ENCODE peak calls at places on chromosome 17, in five cellular contexts. N, G, Z, M and W are unnamed samples. For H3K4me1, the result is how much of the 10 kb centered on the place peaks cover.

GRCh38 chr17:66963521-66964082 is 905 bp upstream of the CACNG4 start:
- DNase-seq in G (peak), M (peak), N (no peak), Z (no peak), W (no peak)

GRCh38 chr17:35373984-35374765 is 754 bp upstream of the SLFN11 start:
- DNase-seq in M (peak), Z (no peak), N (peak), G (peak), W (peak)

GRCh38 chr17:31695456-31696090 is 163.5 kb downstream of the COPRS start:
- DNase-seq in G (no peak), Z (no peak), N (no peak), M (no peak), W (no peak)

GRCh38 chr17:77736207-77736600 is 222.3 kb upstream of the TNRC6C start:
- DNase-seq in Z (no peak), N (no peak), G (peak), M (no peak), W (no peak)

GRCh38 chr17:3576970-3577369 is 19.4 kb upstream of the TRPV3 start:
- DNase-seq in Z (no peak), G (no peak), M (no peak), N (no peak), W (no peak)

GRCh38 chr17:48024149-48025039 is 13.2 kb downstream of the COPZ2 start:
- DNase-seq in Z (peak), N (peak), M (no peak), G (peak), W (peak)

GRCh38 chr17:75872434-75873351 is 5.7 kb downstream of the TRIM47 start:
- DNase-seq in Z (no peak), M (peak), G (peak), N (peak), W (peak)

GRCh38 chr17:56167491-56167890 is 14.2 kb downstream of the ANKFN1 start:
- DNase-seq in M (no peak), N (no peak), G (peak), Z (no peak), W (no peak)

GRCh38 chr17:15332338-15332737 is 9.1 kb downstream of the TEKT3 start:
- DNase-seq in Z (no peak), M (no peak), N (no peak), G (peak), W (no peak)

GRCh38 chr17:2084129-2084765 is 29.3 kb downstream of the HIC1 start:
- DNase-seq in M (peak), Z (no peak), G (no peak), N (peak), W (no peak)

GRCh38 chr17:46832945-46833839 is 14.7 kb upstream of the WNT3 start:
- DNase-seq in Z (no peak), G (no peak), M (no peak), N (peak), W (no peak)

GRCh38 chr17:28426081-28426519 is 20.1 kb upstream of the SLC46A1 start:
- DNase-seq in N (no peak), G (peak), M (peak), Z (no peak), W (peak)

GRCh38 chr17:73342057-73342522 is 30.3 kb upstream of the CDC42EP4 start:
- DNase-seq in G (peak), N (no peak), M (peak), Z (no peak), W (peak)

GRCh38 chr17:13346996-13347762 is 254.6 kb downstream of the HS3ST3A1 start:
- DNase-seq in N (no peak), Z (peak), G (no peak), M (no peak), W (no peak)

GRCh38 chr17:6161456-6161855 is 91.3 kb downstream of the WSCD1 start:
- DNase-seq in Z (no peak), N (no peak), M (no peak), G (no peak), W (no peak)

GRCh38 chr17:80414803-80415625 is at the start of gene ENDOV:
- DNase-seq in N (peak), Z (peak), G (peak), M (peak), W (peak)

GRCh38 chr17:72474740-72475477 is 354.1 kb downstream of the SOX9 start:
- DNase-seq in N (peak), M (peak), Z (no peak), G (peak), W (peak)

GRCh38 chr17:65918921-65919546 is 272.9 kb downstream of the CEP112 start:
- DNase-seq in M (no peak), Z (no peak), N (no peak), G (peak), W (no peak)

GRCh38 chr17:43018008-43018853 is 4.0 kb downstream of the VAT1 start:
- DNase-seq in M (peak), N (no peak), Z (no peak), G (peak), W (no peak)
- H3K4me1 ChIP-seq in M (under half), N (half or more), Z (under half), G (under half), W (half or more)

DNA sequence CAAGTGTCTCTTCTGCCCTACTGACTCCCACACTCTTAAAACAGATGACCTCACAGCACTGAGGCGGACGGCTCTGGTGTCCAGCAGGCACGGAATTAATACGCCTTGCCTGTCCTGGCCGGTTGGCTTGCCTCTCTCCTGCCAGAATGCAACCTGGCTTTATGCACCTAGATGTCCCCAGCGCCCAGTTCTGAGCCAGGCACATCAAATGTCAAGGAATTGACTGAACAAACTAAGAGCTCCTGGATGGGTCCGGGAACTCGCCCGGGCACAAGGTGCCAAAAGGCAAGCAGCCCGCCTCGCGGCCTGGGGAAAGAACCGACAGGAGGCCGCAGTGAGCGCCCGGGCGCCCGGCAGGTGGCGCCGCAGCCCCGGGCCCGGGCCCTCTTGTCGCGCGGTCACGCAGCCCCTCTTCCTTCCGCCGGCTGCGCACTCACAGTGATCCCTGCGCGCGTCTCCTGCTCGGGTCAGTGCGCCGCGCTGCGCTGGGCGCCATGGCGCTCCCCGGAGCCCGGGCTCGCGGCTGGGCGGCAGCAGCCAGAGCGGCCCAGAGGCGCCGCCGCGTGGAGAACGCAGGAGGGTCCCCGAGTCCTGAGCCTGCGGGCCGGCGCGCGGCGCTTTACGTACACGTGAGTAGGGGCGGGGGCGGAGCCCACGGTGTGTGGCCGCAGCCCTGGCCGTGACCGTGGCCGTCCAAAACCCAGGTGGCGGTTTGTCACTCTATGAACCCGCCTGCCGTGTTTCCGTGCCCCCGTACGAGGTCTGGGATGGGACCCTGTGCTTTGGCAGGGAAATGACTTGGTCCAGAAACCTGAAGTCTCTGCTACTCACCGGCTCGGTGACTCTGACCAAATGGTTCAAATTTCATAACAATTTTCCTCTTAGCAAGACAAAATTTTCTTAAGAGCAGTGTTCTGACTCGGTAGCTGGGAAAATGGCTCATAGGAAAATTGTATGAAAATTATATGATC is at the start of gene RSAD1:
- DNase-seq in M (peak), G (peak), Z (peak), N (peak), W (peak)
- TF ChIP-seq POLR2AphosphoS5 in M (peak), G (peak), Z (peak), N (peak), W (peak)

DNA sequence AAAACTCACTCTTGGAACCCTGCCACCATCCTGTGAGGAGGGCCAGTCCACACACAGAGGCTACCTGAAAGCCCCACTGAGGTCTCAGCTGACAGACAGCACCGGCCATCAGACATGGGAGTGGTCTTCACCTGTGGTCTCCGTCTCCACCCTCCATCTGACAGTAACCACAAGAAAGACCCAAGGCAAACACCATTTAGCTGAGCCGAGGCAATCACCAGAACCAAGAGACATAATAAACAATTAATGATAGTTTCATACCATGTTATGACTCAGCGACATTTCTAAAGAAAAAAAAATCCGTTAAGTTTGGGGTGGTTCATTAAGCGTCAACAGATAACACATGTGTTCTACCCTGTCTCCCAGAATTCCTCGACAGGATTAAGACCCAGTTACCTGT is 6.1 kb upstream of the EVPLL start:
- DNase-seq in G (no peak), N (no peak), M (no peak), Z (no peak), W (no peak)
- H3K4me1 ChIP-seq in G (under half), N (under half), M (under half), Z (under half), W (under half)

GRCh38 chr17:50114849-50115357 is 15.1 kb downstream of the SAMD14 start:
- DNase-seq in N (no peak), M (peak), G (peak), Z (peak), W (peak)
- TF ChIP-seq POLR2AphosphoS5 in N (no peak), M (no peak), G (no peak), Z (no peak), W (no peak)

GRCh38 chr17:57522436-57523005 is 222.6 kb downstream of the CCDC182 start:
- DNase-seq in M (no peak), Z (no peak), N (no peak), G (no peak), W (no peak)
- H3K4me1 ChIP-seq in M (under half), Z (half or more), N (under half), G (under half), W (under half)

GRCh38 chr17:40952675-40953074 is 14.1 kb downstream of the KRT39 start:
- DNase-seq in G (no peak), M (no peak), N (no peak), Z (no peak), W (no peak)
- TF ChIP-seq POLR2AphosphoS5 in G (no peak), M (no peak), N (no peak), Z (peak), W (no peak)

DNA sequence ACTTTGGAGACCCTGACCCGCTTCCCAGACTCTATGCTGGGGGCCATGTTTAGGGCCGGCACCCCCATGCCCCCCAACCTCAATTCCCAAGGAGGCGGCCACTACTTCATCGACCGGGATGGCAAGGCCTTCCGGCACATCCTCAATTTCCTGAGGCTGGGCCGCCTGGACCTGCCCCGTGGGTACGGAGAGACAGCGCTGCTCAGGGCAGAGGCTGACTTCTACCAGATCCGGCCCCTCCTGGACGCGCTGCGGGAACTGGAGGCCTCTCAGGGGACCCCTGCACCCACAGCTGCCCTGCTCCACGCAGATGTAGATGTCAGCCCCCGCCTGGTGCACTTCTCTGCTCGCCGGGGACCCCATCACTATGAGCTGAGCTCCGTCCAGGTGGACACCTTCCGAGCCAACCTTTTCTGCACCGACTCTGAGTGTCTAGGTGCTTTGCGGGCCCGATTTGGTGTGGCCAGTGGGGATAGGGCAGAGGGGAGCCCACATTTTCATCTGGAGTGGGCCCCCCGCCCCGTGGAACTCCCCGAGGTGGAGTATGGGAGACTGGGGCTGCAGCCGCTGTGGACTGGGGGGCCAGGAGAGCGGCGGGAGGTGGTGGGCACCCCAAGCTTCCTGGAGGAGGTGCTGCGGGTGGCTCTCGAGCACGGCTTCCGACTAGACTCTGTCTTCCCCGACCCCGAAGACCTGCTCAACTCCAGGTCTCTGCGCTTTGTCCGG is 1.1 kb downstream of the KCTD11 start:
- DNase-seq in G (no peak), N (no peak), M (no peak), Z (no peak), W (no peak)
- H3K4me1 ChIP-seq in G (under half), N (under half), M (under half), Z (half or more), W (under half)

DNA sequence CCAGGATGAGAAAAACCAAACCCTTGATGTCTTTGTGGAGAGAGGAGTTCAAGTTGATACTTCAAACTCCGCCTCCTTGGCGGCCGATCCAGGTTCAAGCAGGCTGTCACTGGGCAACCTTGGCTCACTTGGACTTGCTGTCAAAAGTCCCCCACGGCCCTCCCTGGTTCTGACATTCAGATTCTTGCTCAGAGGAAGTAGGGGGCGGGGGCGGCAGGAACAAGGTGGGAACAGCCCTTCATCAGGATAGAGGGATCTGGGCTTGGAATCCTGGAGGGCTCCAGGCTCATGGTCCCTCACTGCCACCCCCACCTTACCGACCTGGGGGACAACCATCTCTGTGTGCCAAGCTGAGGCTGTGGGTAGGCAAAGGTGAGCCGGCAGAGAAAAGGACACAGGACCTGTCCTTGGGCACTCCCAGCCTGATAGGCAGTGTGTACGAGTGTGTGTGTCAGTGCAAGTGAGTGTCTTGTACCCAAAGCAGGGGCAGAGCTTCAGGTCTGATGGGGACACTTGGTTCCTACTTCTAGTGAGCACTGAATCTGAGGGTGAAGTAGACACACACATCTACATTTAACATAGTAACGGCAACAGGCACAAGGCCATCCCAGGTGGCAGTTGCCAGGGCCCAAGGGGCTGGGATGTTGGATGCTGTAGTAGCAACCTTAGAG is 6.6 kb upstream of the TSPOAP1 start:
- DNase-seq in M (no peak), G (no peak), Z (no peak), N (peak), W (no peak)
- TF ChIP-seq POLR2AphosphoS5 in M (no peak), G (no peak), Z (no peak), N (no peak), W (no peak)